ENCODE peak calls at places on chromosome 14, in seven cellular contexts. E, W, T, P, L, R and Y are unnamed samples.

GRCh38 chr14:56482306-56482705 is 97.3 kb upstream of the TMEM260 start:
- DNase-seq in E (no peak), W (no peak), T (no peak), P (peak; percentile 17), L (peak; percentile 53), R (peak; percentile 28), Y (peak; percentile 13)

GRCh38 chr14:75941030-75941429 is 40.8 kb downstream of the TGFB3 start:
- DNase-seq in E (no peak), W (no peak), T (no peak), P (peak; percentile 22), L (no peak), R (no peak), Y (no peak)

GRCh38 chr14:40447032-40447431 is 1014.8 kb upstream of the FBXO33 start:
- DNase-seq in E (no peak), W (no peak), T (no peak), P (no peak), L (no peak), R (no peak), Y (peak; percentile 26)

GRCh38 chr14:74660863-74661262 is 48.8 kb upstream of the LTBP2 start:
- DNase-seq in E (no peak), W (no peak), T (no peak), P (no peak), L (no peak), R (no peak), Y (no peak)

GRCh38 chr14:51996148-51996746 is 6.9 kb downstream of the RTRAF start:
- DNase-seq in E (no peak), W (no peak), T (no peak), P (peak; percentile 78), L (peak; percentile 58), R (no peak), Y (peak; percentile 49)

GRCh38 chr14:94464290-94464689 is 11.7 kb upstream of the SERPINA11 start:
- DNase-seq in E (no peak), W (no peak), T (no peak), P (no peak), L (no peak), R (no peak), Y (no peak)

GRCh38 chr14:56474419-56475022 is 105.1 kb upstream of the TMEM260 start:
- DNase-seq in E (no peak), W (peak; percentile 16), T (no peak), P (peak; percentile 48), L (peak; percentile 93), R (peak; percentile 23), Y (peak; percentile 44)

GRCh38 chr14:29925106-29925722 is 2.4 kb downstream of the PRKD1 start:
- DNase-seq in E (no peak), W (no peak), T (no peak), P (peak; percentile 68), L (no peak), R (no peak), Y (peak; percentile 31)

GRCh38 chr14:56271988-56272387 is 153.8 kb downstream of the PELI2 start:
- DNase-seq in E (no peak), W (no peak), T (no peak), P (peak; percentile 21), L (peak; percentile 55), R (no peak), Y (peak; percentile 59)

GRCh38 chr14:94390372-94391086 is 2.1 kb upstream of the SERPINA1 start:
- DNase-seq in E (no peak), W (no peak), T (peak; percentile 83), P (no peak), L (peak; percentile 49), R (no peak), Y (no peak)

GRCh38 chr14:30521899-30522736 is 36.8 kb upstream of the G2E3 start:
- DNase-seq in E (no peak), W (peak; percentile 57), T (no peak), P (peak; percentile 62), L (peak; percentile 67), R (peak; percentile 54), Y (peak; percentile 47)

GRCh38 chr14:94119071-94119470 is 8.5 kb downstream of the IFI27 start:
- DNase-seq in E (no peak), W (no peak), T (peak; percentile 1), P (no peak), L (no peak), R (no peak), Y (no peak)

GRCh38 chr14:35277179-35277578 is 15.0 kb upstream of the PSMA6 start:
- DNase-seq in E (no peak), W (no peak), T (no peak), P (no peak), L (peak; percentile 10), R (no peak), Y (peak; percentile 84)

GRCh38 chr14:106039400-106039799 is 513.0 kb downstream of the TMEM121 start:
- DNase-seq in E (peak; percentile 65), W (no peak), T (no peak), P (peak; percentile 2), L (peak; percentile 32), R (peak; percentile 7), Y (no peak)

GRCh38 chr14:104773505-104774452 is 20.8 kb downstream of the SIVA1 start:
- DNase-seq in E (no peak), W (no peak), T (no peak), P (no peak), L (no peak), R (no peak), Y (no peak)

GRCh38 chr14:36600431-36600830 is 18.0 kb upstream of the NKX2-8 start:
- DNase-seq in E (no peak), W (no peak), T (no peak), P (no peak), L (no peak), R (no peak), Y (no peak)

GRCh38 chr14:36605506-36605857 is 23.1 kb upstream of the NKX2-8 start:
- DNase-seq in E (no peak), W (peak; percentile 33), T (no peak), P (no peak), L (peak; percentile 60), R (no peak), Y (peak; percentile 38)

DNA sequence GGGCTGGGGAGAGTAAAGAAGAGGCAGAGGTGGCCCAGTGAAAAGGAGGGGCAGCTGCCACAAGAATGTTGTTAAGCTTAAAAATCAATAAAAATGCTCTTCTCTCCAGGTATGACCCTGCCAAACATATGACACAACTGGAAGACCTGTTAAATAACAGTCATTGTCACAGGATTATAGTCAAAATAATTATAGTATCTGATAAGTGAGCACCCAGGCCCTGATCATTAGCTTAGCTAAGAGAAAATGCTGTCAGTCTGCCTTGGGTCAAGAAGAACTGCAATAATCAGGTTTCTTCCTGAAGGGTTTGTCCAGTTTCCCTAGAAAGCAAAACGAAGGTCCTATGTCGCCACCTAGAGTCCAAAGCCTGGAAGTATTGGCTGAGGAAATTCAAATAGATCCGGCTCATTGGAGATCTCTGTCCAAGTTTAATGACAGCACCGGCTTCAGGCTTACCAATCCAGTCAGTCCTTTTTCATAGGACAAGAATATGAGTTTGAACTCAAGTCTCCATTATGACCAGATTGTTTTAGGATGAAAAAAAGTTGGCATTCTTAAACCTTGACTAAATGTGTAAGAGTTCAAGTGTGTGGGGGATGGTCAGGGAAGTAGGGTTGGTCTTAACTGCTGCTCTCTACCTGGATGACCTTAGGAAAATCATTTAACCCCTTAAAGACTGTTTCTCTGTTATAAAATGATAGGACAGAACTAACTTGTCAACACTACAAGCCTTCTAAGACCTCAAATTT is 22.5 kb upstream of the NKX2-8 start:
- DNase-seq in E (no peak), W (peak; percentile 93), T (peak; percentile 53), P (peak; percentile 76), L (peak; percentile 90), R (peak; percentile 76), Y (peak; percentile 69)
- TF ChIP-seq CTCF in E (peak; percentile 37), W (peak; percentile 95), T (no peak), P (peak; percentile 94), L (peak; percentile 87), R (peak; percentile 77), Y (peak; percentile 79)

GRCh38 chr14:101729382-101729781 is 32.1 kb upstream of the PPP2R5C start:
- DNase-seq in E (no peak), W (no peak), T (no peak), P (no peak), L (no peak), R (no peak), Y (no peak)

GRCh38 chr14:101730626-101731186 is 30.8 kb upstream of the PPP2R5C start:
- DNase-seq in E (no peak), W (no peak), T (no peak), P (no peak), L (no peak), R (no peak), Y (no peak)

GRCh38 chr14:101732128-101732527 is 29.4 kb upstream of the PPP2R5C start:
- DNase-seq in E (no peak), W (no peak), T (no peak), P (peak; percentile 20), L (peak; percentile 42), R (peak; percentile 43), Y (peak; percentile 14)

GRCh38 chr14:101733211-101733610 is 28.3 kb upstream of the PPP2R5C start:
- DNase-seq in E (no peak), W (no peak), T (no peak), P (peak; percentile 78), L (peak; percentile 77), R (peak; percentile 21), Y (peak; percentile 69)

GRCh38 chr14:101731187-101732080 is 30.1 kb upstream of the PPP2R5C start:
- DNase-seq in E (peak; percentile 77), W (peak; percentile 90), T (peak; percentile 73), P (peak; percentile 69), L (peak; percentile 98), R (peak; percentile 86), Y (peak; percentile 93)
- H3K4me3 ChIP-seq in E (peak overlapping the region; percentile 31), W (no peak overlapping the region), T (no peak overlapping the region), P (no peak overlapping the region), L (peak overlapping the region; percentile 52), R (peak overlapping the region; percentile 54), Y (no peak overlapping the region)

DNA sequence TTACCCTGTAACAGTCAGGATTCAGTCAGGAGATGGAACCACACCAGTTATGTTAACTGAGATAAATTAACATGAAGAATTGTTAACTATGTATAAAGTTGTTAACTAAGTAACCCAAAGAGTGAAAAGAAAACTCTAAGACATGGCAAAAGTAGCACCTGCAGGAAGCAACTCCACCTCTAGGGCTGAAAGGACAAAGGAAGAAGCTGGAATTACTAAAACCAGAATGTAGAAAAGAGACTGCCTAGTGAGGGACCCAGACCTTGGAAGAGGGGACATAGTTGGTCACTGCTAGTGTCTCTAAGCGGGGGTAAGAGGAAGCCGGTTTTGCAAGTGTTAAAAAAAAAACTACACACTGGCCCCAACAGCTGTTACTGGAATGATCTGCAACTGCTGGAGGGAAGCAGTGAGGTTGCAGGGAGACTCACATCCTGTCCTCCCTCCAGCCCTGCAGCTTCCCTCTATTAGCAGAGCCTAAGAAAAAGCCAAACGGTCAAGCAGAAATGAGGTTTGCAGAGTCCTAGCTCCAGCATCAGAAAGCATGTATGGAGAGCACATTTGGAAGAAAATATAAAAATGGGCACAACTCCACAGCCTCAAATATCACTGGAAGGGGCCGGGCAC is 39.7 kb downstream of the GPR135 start:
- DNase-seq in E (no peak), W (no peak), T (no peak), P (peak; percentile 76), L (peak; percentile 41), R (no peak), Y (no peak)
- TF ChIP-seq CTCF in E (no peak), W (no peak), T (no peak), P (peak; percentile 10), L (peak; percentile 51), R (no peak), Y (no peak)

DNA sequence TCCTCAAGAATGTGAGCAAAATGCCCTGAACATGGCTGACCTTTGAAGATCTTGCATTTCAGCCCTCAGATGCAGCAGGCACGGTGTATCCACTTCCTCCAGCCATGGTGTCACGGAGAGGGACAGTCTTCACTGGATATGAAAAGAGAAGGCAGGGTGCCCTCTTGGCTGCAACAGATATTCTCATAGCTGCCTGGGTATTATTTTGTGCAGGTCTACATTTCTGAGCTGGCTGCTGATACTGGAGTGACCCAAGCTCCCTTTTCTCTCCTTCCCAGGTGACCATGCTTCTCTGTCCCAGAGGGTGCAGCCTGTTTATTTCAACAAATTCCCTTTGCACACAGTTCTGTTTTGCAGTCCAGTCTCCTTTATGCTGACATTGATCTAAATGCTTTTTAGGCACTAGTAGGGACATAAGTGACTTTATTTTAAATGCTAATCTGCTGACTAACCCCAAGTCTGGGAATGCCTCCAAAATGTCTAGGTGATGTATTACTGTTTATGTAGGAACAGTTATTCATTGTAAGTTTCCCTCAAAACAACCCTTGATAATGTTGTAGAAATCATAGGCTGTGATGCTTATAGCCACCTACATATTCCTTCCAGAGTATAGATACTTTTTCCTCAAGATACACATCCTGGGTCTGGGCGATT is 17.4 kb upstream of the PYGL start:
- DNase-seq in E (no peak), W (no peak), T (no peak), P (peak; percentile 95), L (peak; percentile 98), R (no peak), Y (peak; percentile 76)
- H3K4me3 ChIP-seq in E (no peak overlapping the region), W (no peak overlapping the region), T (no peak overlapping the region), P (peak overlapping the region; percentile 5), L (peak overlapping the region; percentile 20), R (no peak overlapping the region), Y (no peak overlapping the region)